ENCODE peak calls at places on chromosomes 16 and 17, in ten cellular contexts. O is glutamatergic neuron; C is ovary; S is activated CD4-positive, alpha-beta memory T cell treated with anti-CD3 and anti-CD28 coated beads for 36 hours; U is activated T-cell treated with anti-CD3 and anti-CD28 coated beads, Interleukin-2, amount 50 U/mL, for 72 hours; Q is memory B cell; B is CD8-positive, alpha-beta T cell; D is NCI-H526 treated with DMSO at 0.1 percent for 48 hours; V is DMS79 treated with DMSO at 0.1 percent for 48 hours; Y is left kidney. W is an unnamed sample.

GRCh38 chr17:17888821-17889220 is 52.0 kb upstream of the SREBF1 start:
- DNase-seq in O (no peak), C (no peak), S (no peak), U (no peak), Q (no peak), B (no peak), D (no peak), V (no peak), Y (no peak), W (no peak)

GRCh38 chr17:62637809-62638208 is 10.3 kb downstream of the MRC2 start:
- DNase-seq in O (no peak), C (no peak), S (no peak), U (no peak), Q (no peak), B (no peak), D (no peak), V (no peak), Y (no peak), W (no peak)

GRCh38 chr16:56269824-56270684 is 78.8 kb downstream of the GNAO1 start:
- DNase-seq in O (no peak), C (no peak), S (no peak), U (no peak), Q (no peak), B (no peak), D (no peak), V (no peak), Y (peak), W (no peak)

GRCh38 chr17:13086142-13086769 is 68.4 kb upstream of the ELAC2 start:
- DNase-seq in O (no peak), C (no peak), S (no peak), U (no peak), Q (no peak), B (no peak), D (no peak), V (no peak), Y (no peak), W (no peak)

GRCh38 chr16:65312071-65312470 is 190.2 kb upstream of the CDH11 start:
- DNase-seq in O (no peak), C (no peak), S (no peak), U (no peak), Q (no peak), B (no peak), D (no peak), V (no peak), Y (no peak), W (no peak)

GRCh38 chr17:33436321-33436720 is 143.2 kb upstream of the ASIC2 start:
- DNase-seq in O (no peak), C (no peak), S (no peak), U (no peak), Q (no peak), B (no peak), D (no peak), V (no peak), Y (no peak), W (no peak)

GRCh38 chr17:46044286-46044928 is 45.4 kb downstream of the STH start:
- DNase-seq in O (peak), C (peak), S (peak), U (peak), Q (peak), B (peak), D (peak), V (peak), Y (peak), W (peak)

GRCh38 chr16:14202697-14203096 is 131.6 kb downstream of the MRTFB start:
- DNase-seq in O (no peak), C (no peak), S (no peak), U (no peak), Q (no peak), B (no peak), D (no peak), V (peak), Y (no peak), W (no peak)

GRCh38 chr16:79790854-79791253 is 190.3 kb upstream of the MAF start:
- DNase-seq in O (no peak), C (no peak), S (no peak), U (no peak), Q (no peak), B (no peak), D (no peak), V (no peak), Y (no peak), W (no peak)

GRCh38 chr17:33520404-33521032 is 227.4 kb upstream of the ASIC2 start:
- DNase-seq in O (peak), C (peak), S (peak), U (peak), Q (no peak), B (no peak), D (no peak), V (peak), Y (peak), W (no peak)

GRCh38 chr16:19168173-19169080 is at the start of gene SYT17:
- DNase-seq in O (peak), C (no peak), S (no peak), U (no peak), Q (peak), B (no peak), D (no peak), V (peak), Y (peak), W (no peak)

GRCh38 chr17:44610871-44611270 is 45.4 kb upstream of the MEIOC start:
- DNase-seq in O (no peak), C (no peak), S (no peak), U (no peak), Q (no peak), B (no peak), D (no peak), V (no peak), Y (no peak), W (no peak)

GRCh38 chr17:43732961-43733360 is 25.6 kb downstream of the SOST start:
- DNase-seq in O (no peak), C (no peak), S (no peak), U (no peak), Q (no peak), B (no peak), D (no peak), V (no peak), Y (no peak), W (no peak)

GRCh38 chr16:49491736-49492089 is 118.1 kb downstream of the C16orf78 start:
- DNase-seq in O (peak), C (peak), S (no peak), U (no peak), Q (no peak), B (no peak), D (no peak), V (peak), Y (peak), W (no peak)

GRCh38 chr17:82517230-82517865 is 2.2 kb upstream of the FOXK2 start:
- DNase-seq in O (no peak), C (no peak), S (no peak), U (no peak), Q (no peak), B (no peak), D (no peak), V (no peak), Y (no peak), W (no peak)

GRCh38 chr17:29349409-29349808 is 40.8 kb upstream of the TAOK1 start:
- DNase-seq in O (no peak), C (no peak), S (no peak), U (no peak), Q (no peak), B (no peak), D (no peak), V (no peak), Y (no peak), W (no peak)

GRCh38 chr16:66523861-66524354 is 26.0 kb downstream of the TK2 start:
- DNase-seq in O (no peak), C (no peak), S (peak), U (peak), Q (peak), B (peak), D (no peak), V (no peak), Y (no peak), W (no peak)

GRCh38 chr16:67268136-67268579 is 11.2 kb upstream of the PLEKHG4 start:
- DNase-seq in O (no peak), C (no peak), S (no peak), U (no peak), Q (no peak), B (no peak), D (no peak), V (no peak), Y (no peak), W (peak)

GRCh38 chr16:87201777-87202176 is 115.4 kb downstream of the C16orf95 start:
- DNase-seq in O (no peak), C (no peak), S (no peak), U (no peak), Q (no peak), B (no peak), D (no peak), V (no peak), Y (no peak), W (no peak)

GRCh38 chr17:46982577-46982976 is 3.5 kb upstream of the RPRML start:
- DNase-seq in O (no peak), C (no peak), S (no peak), U (no peak), Q (no peak), B (no peak), D (no peak), V (no peak), Y (no peak), W (no peak)

GRCh38 chr16:56691885-56692284 is 9.6 kb downstream of the MT1X start:
- DNase-seq in O (no peak), C (no peak), S (no peak), U (no peak), Q (no peak), B (no peak), D (no peak), V (peak), Y (peak), W (no peak)

GRCh38 chr16:89364603-89365002 is 125.8 kb downstream of the ANKRD11 start:
- DNase-seq in O (no peak), C (no peak), S (no peak), U (no peak), Q (no peak), B (no peak), D (no peak), V (no peak), Y (no peak), W (no peak)

W was measured in glomerular endothelial cell.